ENCODE peak calls at places on chromosomes 3 and 15, in ten cellular contexts. P is suprapubic skin, J is HCT116, V is Panc1, F is GM23338, N is SK-N-MC, I is H1, W is HL-60, K is transverse colon, R is sigmoid colon. B is an unnamed sample.

GRCh38 chr3:166713787-166714186 is 666.3 kb downstream of the ZBBX start:
- DNase-seq in V (no peak), F (no peak), P (no peak), R (no peak), N (no peak), I (no peak), J (no peak), W (no peak), K (no peak), B (no peak)

GRCh38 chr15:76996526-76997401 is 1.8 kb downstream of the PSTPIP1 start:
- DNase-seq in J (no peak), R (peak), P (no peak), V (no peak), I (no peak), W (no peak), N (no peak), K (no peak), F (no peak), B (no peak)

GRCh38 chr3:87446849-87447387 is 170.5 kb upstream of the POU1F1 start:
- DNase-seq in I (peak), R (no peak), K (no peak), P (no peak), V (no peak), F (peak), W (no peak), N (no peak), J (no peak), B (no peak)

GRCh38 chr3:107699682-107700081 is 176.9 kb downstream of the BBX start:
- DNase-seq in W (no peak), F (no peak), P (no peak), R (no peak), N (no peak), K (no peak), V (no peak), I (no peak), J (no peak), B (no peak)

GRCh38 chr3:27093771-27094170 is 275.4 kb downstream of the NEK10 start:
- DNase-seq in F (no peak), K (no peak), W (no peak), V (no peak), I (no peak), J (no peak), N (no peak), P (no peak), R (no peak), B (no peak)

GRCh38 chr3:33372218-33373081 is 67.8 kb downstream of the UBP1 start:
- DNase-seq in R (no peak), K (peak), W (no peak), N (no peak), P (no peak), F (peak), V (peak), J (peak), I (no peak), B (no peak)

GRCh38 chr3:17494117-17494809 is 248.2 kb downstream of the TBC1D5 start:
- DNase-seq in K (no peak), I (no peak), F (peak), V (no peak), R (no peak), W (no peak), J (no peak), P (no peak), N (no peak), B (no peak)

GRCh38 chr3:42128526-42128925 is 37.4 kb downstream of the TRAK1 start:
- DNase-seq in K (no peak), F (no peak), V (no peak), W (no peak), I (no peak), P (no peak), J (no peak), R (no peak), N (no peak), B (no peak)

GRCh38 chr3:101466465-101467309 is 46.3 kb downstream of the SENP7 start:
- DNase-seq in F (peak), I (peak), W (no peak), R (no peak), V (no peak), P (no peak), N (no peak), K (peak), J (no peak), B (no peak)

GRCh38 chr3:197540961-197541377 is 14.8 kb downstream of the BDH1 start:
- DNase-seq in J (no peak), P (no peak), V (no peak), K (no peak), W (no peak), R (no peak), F (peak), I (no peak), N (no peak), B (no peak)

GRCh38 chr3:149026718-149027117 is 35.4 kb downstream of the GYG1 start:
- DNase-seq in W (no peak), K (no peak), R (no peak), F (no peak), V (no peak), N (no peak), I (no peak), P (no peak), J (no peak), B (no peak)

GRCh38 chr15:38029741-38030140 is 95.3 kb downstream of the TMCO5A start:
- DNase-seq in P (no peak), W (no peak), N (peak), R (no peak), J (no peak), K (no peak), F (no peak), I (no peak), V (no peak), B (no peak)

GRCh38 chr3:127448161-127448561 is 142.4 kb downstream of the TPRA1 start:
- DNase-seq in J (no peak), V (no peak), N (no peak), K (no peak), F (no peak), I (no peak), P (peak), R (peak), W (no peak), B (no peak)

GRCh38 chr15:75947117-75947516 is 43.4 kb downstream of the FBXO22 start:
- DNase-seq in P (no peak), J (no peak), K (no peak), I (no peak), W (no peak), N (no peak), V (no peak), R (no peak), F (no peak), B (no peak)

GRCh38 chr3:42843730-42844713 is 31.7 kb downstream of the CYP8B1 start:
- DNase-seq in I (no peak), P (no peak), W (no peak), R (peak), J (no peak), V (no peak), N (no peak), F (peak), K (peak), B (no peak)

GRCh38 chr3:159821148-159821547 is 167.5 kb upstream of the IL12A start:
- DNase-seq in V (no peak), R (no peak), W (no peak), F (no peak), N (no peak), P (no peak), I (no peak), J (no peak), K (no peak), B (no peak)

GRCh38 chr15:99682455-99682854 is 50.8 kb downstream of the LYSMD4 start:
- DNase-seq in R (no peak), F (no peak), W (no peak), I (no peak), J (no peak), V (no peak), K (no peak), N (peak), P (no peak), B (no peak)

GRCh38 chr3:76403556-76403955 is 618.2 kb upstream of the ZNF717 start:
- DNase-seq in P (no peak), V (no peak), F (no peak), N (no peak), J (no peak), R (no peak), W (no peak), K (no peak), I (no peak), B (no peak)

GRCh38 chr15:100772478-100773378 is 106.9 kb upstream of the ALDH1A3 start:
- DNase-seq in P (no peak), W (no peak), K (no peak), N (no peak), I (no peak), V (no peak), R (no peak), F (peak), J (no peak), B (no peak)

GRCh38 chr15:80698636-80699035 is 3.5 kb downstream of the ABHD17C start:
- DNase-seq in I (no peak), W (no peak), N (no peak), V (no peak), F (no peak), J (no peak), K (no peak), R (no peak), P (no peak), B (no peak)

GRCh38 chr3:32280262-32280910 is 41.9 kb downstream of the CMTM8 start:
- DNase-seq in I (no peak), R (no peak), V (no peak), N (no peak), F (no peak), P (no peak), K (no peak), J (peak), W (no peak), B (no peak)

GRCh38 chr3:188240189-188240981 is 86.4 kb downstream of the LPP start:
- DNase-seq in N (no peak), I (no peak), W (no peak), J (no peak), P (no peak), V (no peak), F (peak), R (no peak), K (no peak), B (no peak)

GRCh38 chr15:70585707-70586034 is 177.7 kb downstream of the UACA start:
- DNase-seq in P (peak), R (no peak), J (no peak), I (no peak), F (no peak), N (no peak), K (no peak), V (no peak), W (no peak), B (no peak)

GRCh38 chr15:28003302-28004037 is 95.6 kb downstream of the OCA2 start:
- DNase-seq in N (no peak), F (no peak), P (peak), W (no peak), J (no peak), V (no peak), R (no peak), K (no peak), I (no peak), B (no peak)

GRCh38 chr3:82038536-82038935 is 277.1 kb upstream of the GBE1 start:
- DNase-seq in K (no peak), N (no peak), P (no peak), R (no peak), W (no peak), F (peak), I (no peak), J (no peak), V (no peak), B (no peak)

GRCh38 chr15:70627734-70628541 is 135.4 kb downstream of the UACA start:
- DNase-seq in W (no peak), I (no peak), K (no peak), V (no peak), F (no peak), R (no peak), N (peak), J (no peak), P (no peak), B (no peak)

DNA sequence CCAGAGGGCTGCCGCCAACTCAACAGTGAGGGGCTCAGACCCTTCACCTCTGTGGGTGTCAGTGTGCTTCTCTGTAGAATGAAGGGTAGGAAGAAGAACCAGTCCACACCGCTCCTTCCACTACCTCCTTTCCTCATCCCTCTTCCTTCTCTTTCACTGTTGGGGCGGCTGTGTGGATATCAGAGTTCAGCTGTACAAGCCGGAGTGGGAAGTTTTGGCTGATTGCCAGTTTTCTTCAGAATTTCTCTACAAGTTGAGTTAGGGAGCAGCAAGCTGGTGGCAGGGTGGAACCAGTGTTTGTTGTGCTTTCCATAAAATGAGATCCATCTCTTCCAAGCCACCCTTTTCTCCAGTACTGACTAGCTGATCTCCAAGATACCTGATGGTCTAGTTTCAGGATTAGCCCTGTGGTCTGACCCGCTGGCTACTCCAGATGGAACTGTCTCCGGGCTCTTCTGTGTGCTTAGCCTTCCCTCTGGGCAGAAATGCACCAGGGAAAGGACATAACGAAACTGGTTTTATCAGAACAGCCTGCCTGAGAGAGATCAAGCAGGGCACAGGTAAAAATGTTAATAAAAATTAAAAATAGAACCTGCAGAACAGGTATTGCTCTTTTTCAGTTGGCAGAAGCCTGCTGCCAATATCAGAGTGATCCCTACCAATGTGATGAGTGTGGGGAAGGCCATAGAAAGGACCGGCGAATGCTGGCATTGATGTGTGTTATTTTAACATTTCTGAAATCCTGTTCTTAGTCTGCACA is 169.9 kb upstream of the TSC22D2 start:
- DNase-seq in K (no peak), J (no peak), W (no peak), V (no peak), N (no peak), F (no peak), P (no peak), R (no peak), I (no peak), B (no peak)
- H3K27ac ChIP-seq in K (peak), J (peak), W (no peak), V (peak), N (no peak), F (no peak), P (peak), R (peak), I (no peak), B (peak)

GRCh38 chr15:55224892-55225291 is 28.2 kb upstream of the RSL24D1 start:
- DNase-seq in V (no peak), J (no peak), F (no peak), W (peak), N (no peak), K (no peak), I (no peak), R (no peak), P (no peak), B (no peak)

GRCh38 chr15:55218068-55218467 is 21.3 kb upstream of the RSL24D1 start:
- DNase-seq in R (no peak), W (no peak), J (no peak), F (no peak), P (no peak), I (no peak), N (no peak), V (no peak), K (no peak), B (no peak)

GRCh38 chr15:55222588-55222987 is 25.8 kb upstream of the RSL24D1 start:
- DNase-seq in F (no peak), P (no peak), K (no peak), I (no peak), W (peak), N (no peak), J (no peak), V (no peak), R (no peak), B (no peak)

GRCh38 chr15:55226127-55226526 is 29.4 kb upstream of the RSL24D1 start:
- DNase-seq in R (no peak), I (no peak), J (no peak), F (no peak), W (no peak), V (no peak), K (no peak), N (no peak), P (no peak), B (no peak)

GRCh38 chr15:55221090-55222011 is 24.6 kb upstream of the RSL24D1 start:
- DNase-seq in R (no peak), J (no peak), K (no peak), N (peak), P (no peak), V (no peak), F (peak), I (no peak), W (peak), B (no peak)
- TF ChIP-seq POLR2AphosphoS5 in R (no peak), J (no peak), K (no peak), N (no peak), P (peak), V (no peak), F (no peak), I (no peak), W (peak), B (no peak)

GRCh38 chr3:38549486-38549885 is 53.3 kb downstream of the EXOG start:
- DNase-seq in I (no peak), K (no peak), P (peak), R (no peak), F (no peak), V (no peak), J (no peak), W (no peak), N (no peak), B (peak)
- H3K27ac ChIP-seq in I (no peak), K (no peak), P (no peak), R (no peak), F (no peak), V (no peak), J (no peak), W (no peak), N (no peak), B (no peak)

DNA sequence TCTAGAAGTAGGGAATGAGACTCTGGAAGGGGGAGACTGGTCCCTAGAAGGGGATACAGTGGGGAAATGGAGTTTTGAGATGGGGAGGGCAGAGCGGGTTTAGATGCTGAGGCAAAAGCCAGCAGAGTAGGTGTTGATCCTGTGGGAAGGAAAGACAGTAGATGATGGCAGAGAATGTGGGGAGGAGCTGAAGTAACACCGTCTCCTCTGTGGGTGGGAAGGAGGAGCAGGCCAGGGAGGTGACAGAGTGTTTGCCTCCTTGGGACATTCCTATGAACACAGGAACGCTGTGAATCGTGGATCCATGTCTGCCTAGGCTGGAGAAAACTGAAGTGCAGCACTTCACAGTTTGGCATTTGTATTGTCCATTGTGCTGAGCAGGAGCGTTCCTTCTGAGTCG is 20.4 kb downstream of the GRK7 start:
- DNase-seq in J (no peak), N (no peak), P (no peak), W (no peak), F (no peak), I (no peak), R (no peak), K (no peak), V (no peak), B (no peak)
- TF ChIP-seq POLR2AphosphoS5 in J (no peak), N (no peak), P (no peak), W (no peak), F (no peak), I (no peak), R (no peak), K (no peak), V (no peak), B (no peak)

GRCh38 chr3:31226331-31226730 is 306.4 kb upstream of the STT3B start:
- DNase-seq in V (no peak), R (no peak), N (no peak), I (no peak), W (peak), K (peak), F (no peak), J (no peak), P (no peak), B (no peak)
- H3K27ac ChIP-seq in V (no peak), R (no peak), N (no peak), I (no peak), W (peak), K (no peak), F (no peak), J (no peak), P (no peak), B (no peak)

GRCh38 chr15:40769310-40770146 is at the start of gene C15orf62:
- DNase-seq in F (no peak), N (no peak), J (no peak), P (no peak), V (no peak), R (no peak), W (peak), K (peak), I (no peak), B (no peak)

GRCh38 chr15:40770147-40770721 is 454 bp downstream of the C15orf62 start:
- DNase-seq in I (no peak), J (no peak), P (no peak), V (no peak), K (peak), F (no peak), N (no peak), R (no peak), W (no peak), B (no peak)

GRCh38 chr15:40767838-40768491 is 1.8 kb upstream of the C15orf62 start:
- DNase-seq in F (no peak), I (no peak), J (no peak), R (no peak), P (no peak), W (no peak), K (no peak), N (no peak), V (no peak), B (no peak)

GRCh38 chr15:40766906-40767837 is 2.6 kb upstream of the C15orf62 start:
- DNase-seq in K (no peak), J (no peak), N (no peak), W (no peak), F (peak), V (no peak), I (no peak), P (no peak), R (no peak), B (no peak)

DNA sequence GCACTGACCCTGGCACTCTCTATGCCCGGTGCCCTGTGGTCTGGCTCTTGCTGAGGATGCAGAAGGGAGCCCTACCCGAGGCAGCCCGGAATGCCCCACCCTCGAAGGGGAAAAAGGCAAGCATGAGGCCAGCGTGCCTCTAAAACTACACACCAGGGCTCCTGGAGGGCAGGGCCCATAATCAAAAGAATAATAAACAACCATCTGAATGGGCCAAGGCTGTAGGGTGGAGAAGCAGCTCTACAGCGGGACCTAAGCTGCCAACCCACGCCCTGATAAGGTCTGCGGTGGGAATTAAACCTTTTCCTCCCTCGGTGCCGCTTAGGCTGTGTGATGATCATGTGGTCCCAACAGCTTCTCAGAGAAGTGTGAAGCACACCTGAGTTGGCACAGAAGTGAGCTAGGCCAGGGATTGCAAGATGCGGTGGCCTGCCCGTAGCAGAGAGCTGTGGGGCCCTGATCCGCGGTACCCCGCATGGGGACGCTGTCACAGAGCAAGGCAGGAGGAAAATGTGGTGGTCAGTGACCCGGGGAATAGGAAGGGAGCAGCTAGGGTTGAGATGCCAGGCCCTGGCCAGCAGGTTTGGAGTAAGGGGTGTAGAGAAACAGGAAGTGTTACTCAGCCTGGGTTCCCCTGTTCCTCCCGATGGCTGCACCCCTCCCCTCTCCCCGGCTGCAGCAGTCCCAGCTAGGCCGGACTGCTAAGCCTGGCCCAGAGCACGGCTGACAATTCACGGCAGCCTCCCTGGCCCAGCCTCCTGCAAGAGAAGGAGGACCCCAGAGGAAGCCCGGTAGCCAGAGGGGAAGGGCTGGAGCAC is 1.1 kb upstream of the C15orf62 start:
- DNase-seq in F (no peak), J (no peak), W (peak), R (no peak), N (no peak), K (peak), V (no peak), P (no peak), I (no peak), B (no peak)
- TF ChIP-seq POLR2AphosphoS5 in F (no peak), J (no peak), W (peak), R (no peak), N (no peak), K (no peak), V (no peak), P (peak), I (no peak), B (no peak)